ENCODE peak calls at places on chromosomes 1 and 21, in nine cellular contexts. Q is vagina; A is GM10248; O is uterus; E is CD8-positive, alpha-beta T cell; I is RWPE1; T is cardiac fibroblast; U is MCF 10A; V is bronchial epithelial cell. H is an unnamed sample.

GRCh38 chr1:174174461-174175329 is 15.4 kb downstream of the RABGAP1L start:
- DNase-seq in A (no peak), Q (no peak), O (no peak), V (no peak), T (no peak), I (no peak), U (no peak), E (no peak), H (no peak)

GRCh38 chr1:155003766-155004351 is 1.3 kb downstream of the ZBTB7B start:
- DNase-seq in Q (no peak), I (no peak), V (no peak), A (no peak), E (no peak), O (peak), T (peak), U (peak), H (peak)

GRCh38 chr1:8371372-8371991 is 53.6 kb downstream of the SLC45A1 start:
- DNase-seq in E (no peak), Q (no peak), T (no peak), U (no peak), V (no peak), A (no peak), I (no peak), O (no peak), H (no peak)

GRCh38 chr1:81351864-81352263 is 448.9 kb upstream of the ADGRL2 start:
- DNase-seq in Q (no peak), O (no peak), E (no peak), I (no peak), A (no peak), U (no peak), T (no peak), V (no peak), H (no peak)

GRCh38 chr1:32695098-32695904 is 7.3 kb downstream of the SYNC start:
- DNase-seq in I (no peak), A (no peak), O (peak), Q (no peak), U (peak), V (no peak), T (peak), E (no peak), H (no peak)

GRCh38 chr1:156498447-156499193 is 2.0 kb downstream of the MEF2D start:
- DNase-seq in E (no peak), Q (no peak), A (no peak), O (no peak), T (no peak), V (no peak), I (no peak), U (peak), H (no peak)

GRCh38 chr1:113928950-113929749 is at the start of gene HIPK1:
- DNase-seq in T (peak), V (peak), I (peak), Q (no peak), U (peak), E (peak), O (peak), A (peak), H (peak)

GRCh38 chr1:12424793-12425192 is 193.2 kb downstream of the DHRS3 start:
- DNase-seq in E (no peak), A (no peak), U (no peak), Q (no peak), T (no peak), V (no peak), I (no peak), O (no peak), H (no peak)

GRCh38 chr1:248144513-248145198 is at the start of gene OR2M5:
- DNase-seq in O (no peak), E (no peak), Q (no peak), I (no peak), V (no peak), A (no peak), U (no peak), T (no peak), H (no peak)

GRCh38 chr1:148385371-148386030 is 97.6 kb downstream of the PPIAL4G start:
- DNase-seq in T (no peak), V (no peak), O (no peak), I (no peak), Q (no peak), U (no peak), E (no peak), A (no peak), H (no peak)

GRCh38 chr1:39819091-39819812 is 30.6 kb upstream of the BMP8B start:
- DNase-seq in E (no peak), O (no peak), I (no peak), V (no peak), A (no peak), Q (no peak), U (peak), T (no peak), H (no peak)

GRCh38 chr21:30227633-30228404 is 11.9 kb upstream of the CLDN8 start:
- DNase-seq in O (peak), T (peak), Q (no peak), A (no peak), U (peak), I (peak), V (peak), E (no peak), H (no peak)

GRCh38 chr1:206469411-206469932 is 804 bp upstream of the IKBKE start:
- DNase-seq in Q (no peak), T (no peak), E (no peak), V (peak), O (no peak), A (peak), I (peak), U (peak), H (no peak)

GRCh38 chr21:46213620-46214286 is 14.8 kb downstream of the LSS start:
- DNase-seq in I (no peak), O (peak), V (no peak), Q (no peak), U (no peak), A (no peak), T (no peak), E (no peak), H (no peak)

GRCh38 chr1:65458730-65459396 is 38.4 kb downstream of the LEPR start:
- DNase-seq in A (no peak), I (no peak), U (peak), E (no peak), O (no peak), T (peak), V (peak), Q (no peak), H (no peak)

GRCh38 chr1:157497987-157498781 is 54.1 kb downstream of the FCRL5 start:
- DNase-seq in V (no peak), U (no peak), O (no peak), A (no peak), E (no peak), Q (no peak), I (no peak), T (no peak), H (no peak)

GRCh38 chr1:160149706-160150105 is 1.7 kb upstream of the ATP1A4 start:
- DNase-seq in T (peak), V (no peak), Q (no peak), A (no peak), I (no peak), U (peak), E (no peak), O (no peak), H (no peak)

GRCh38 chr1:236522937-236523703 is 662 bp upstream of the LGALS8 start:
- DNase-seq in V (peak), U (peak), I (peak), Q (no peak), O (peak), E (no peak), A (no peak), T (no peak), H (no peak)

GRCh38 chr1:117710710-117711109 is 104.9 kb downstream of the TENT5C start:
- DNase-seq in O (no peak), Q (no peak), U (peak), A (no peak), I (no peak), V (no peak), T (no peak), E (no peak), H (no peak)
- TF ChIP-seq CTCF in O (no peak), Q (no peak), U (no peak), A (peak), I (no peak), V (peak), T (peak), E (no peak), H (peak)

GRCh38 chr1:77557053-77557452 is 125.4 kb downstream of the ZZZ3 start:
- DNase-seq in V (no peak), T (no peak), Q (no peak), I (no peak), U (no peak), A (no peak), O (no peak), E (no peak), H (no peak)
- TF ChIP-seq CTCF in V (no peak), T (no peak), Q (no peak), I (no peak), U (no peak), A (no peak), O (no peak), E (no peak), H (no peak)

GRCh38 chr1:92065042-92065441 is 10.2 kb downstream of the SETSIP start:
- DNase-seq in U (peak), V (no peak), I (no peak), E (no peak), T (no peak), A (no peak), O (no peak), Q (no peak), H (no peak)
- TF ChIP-seq CTCF in U (no peak), V (no peak), I (no peak), E (no peak), T (no peak), A (no peak), O (no peak), Q (no peak), H (no peak)

GRCh38 chr1:196717868-196718267 is 56.8 kb upstream of the CFHR3 start:
- DNase-seq in Q (no peak), I (no peak), O (no peak), T (no peak), V (no peak), U (no peak), A (no peak), E (no peak), H (no peak)

DNA sequence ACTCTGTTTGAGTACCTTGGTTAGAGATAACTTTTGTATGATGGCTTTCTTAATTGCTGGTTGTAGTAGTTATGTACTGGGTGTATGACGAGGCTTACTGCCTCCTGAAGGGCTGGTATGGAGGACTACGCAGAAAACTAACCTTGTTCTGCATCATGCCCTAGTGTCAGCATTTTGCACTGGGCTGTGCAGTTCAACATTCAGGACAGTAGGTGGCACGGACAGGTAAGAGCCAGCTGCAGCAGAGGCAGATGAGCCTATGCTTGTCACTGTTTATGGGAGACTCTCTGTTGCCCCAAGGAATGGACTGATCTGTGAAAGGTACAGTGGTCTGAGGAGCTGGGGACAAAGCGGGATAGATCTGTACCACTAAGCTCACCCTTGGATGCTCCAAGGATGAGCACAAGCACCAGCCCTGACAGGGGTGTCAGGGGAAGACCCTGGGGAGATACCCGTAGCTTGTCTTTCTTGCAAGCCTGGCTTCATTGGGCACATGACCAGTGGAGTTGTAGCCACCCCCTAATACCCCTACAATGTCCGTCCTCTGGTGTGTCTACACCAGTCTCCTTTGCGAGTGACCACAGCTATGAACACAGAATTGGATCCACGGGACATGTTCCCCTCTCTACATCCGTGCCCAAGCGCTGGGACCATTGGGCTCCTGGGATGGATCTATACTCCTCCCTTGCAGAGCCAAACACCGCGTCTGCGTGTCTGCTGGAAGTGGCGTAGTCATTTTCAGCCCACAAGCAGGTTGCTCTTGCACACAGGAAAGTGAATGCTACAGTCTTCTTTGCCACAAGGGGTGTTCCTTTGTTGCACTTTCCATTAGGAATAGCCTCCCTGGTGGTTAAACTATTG is 51.1 kb upstream of the CFHR3 start:
- DNase-seq in I (peak), A (peak), E (no peak), T (peak), V (peak), U (peak), O (no peak), Q (no peak), H (peak)
- TF ChIP-seq CTCF in I (peak), A (peak), E (peak), T (peak), V (peak), U (peak), O (no peak), Q (no peak), H (peak)

GRCh38 chr1:30087465-30087864 is 635.9 kb downstream of the MATN1 start:
- DNase-seq in A (no peak), I (no peak), Q (no peak), E (no peak), O (no peak), V (no peak), T (no peak), U (no peak), H (no peak)
- TF ChIP-seq CTCF in A (no peak), I (no peak), Q (no peak), E (no peak), O (no peak), V (peak), T (no peak), U (peak), H (no peak)

GRCh38 chr1:46553506-46553905 is 2.1 kb upstream of the KNCN start:
- DNase-seq in Q (no peak), I (no peak), U (no peak), V (no peak), A (no peak), E (no peak), T (no peak), O (no peak), H (no peak)
- TF ChIP-seq CTCF in Q (no peak), I (no peak), U (no peak), V (no peak), A (no peak), E (no peak), T (no peak), O (no peak), H (no peak)

H was measured in GM13976.